ENCODE peak calls at places on chromosomes 6 and 20, in six cellular contexts. One of them, this sample, is unnamed.
A peak's percentile ranks its signal among the peaks of the same experiment; 100 is the strongest.

GRCh38 chr6:3616565-3617176 is 134.8 kb downstream of the PXDC1 start:
- DNase-seq in GM23248: no peak
- DNase-seq in RWPE2: no peak
- DNase-seq in heart right ventricle: no peak
- DNase-seq in AG04450: no peak
- DNase-seq in Peyer's patch: no peak
- DNase-seq in this sample: no peak

GRCh38 chr6:50259903-50260302 is 210.2 kb upstream of the DEFB112 start:
- DNase-seq in AG04450: no peak
- DNase-seq in heart right ventricle: no peak
- DNase-seq in Peyer's patch: no peak
- DNase-seq in RWPE2: no peak
- DNase-seq in GM23248: no peak
- DNase-seq in this sample: no peak

GRCh38 chr6:118649918-118650499 is 1.4 kb downstream of the CEP85L start:
- DNase-seq in Peyer's patch: no peak
- DNase-seq in RWPE2: no peak
- DNase-seq in heart right ventricle: no peak
- DNase-seq in GM23248: peak; percentile 8
- DNase-seq in AG04450: no peak
- DNase-seq in this sample: no peak

GRCh38 chr20:45405566-45406259 is 2.4 kb upstream of the DBNDD2 start:
- DNase-seq in GM23248: peak; percentile 56
- DNase-seq in heart right ventricle: peak; percentile 34
- DNase-seq in AG04450: no peak
- DNase-seq in RWPE2: peak; percentile 83
- DNase-seq in Peyer's patch: peak; percentile 58
- DNase-seq in this sample: no peak

GRCh38 chr6:66896415-66896814 is 1189.4 kb upstream of the EYS start:
- DNase-seq in AG04450: no peak
- DNase-seq in heart right ventricle: no peak
- DNase-seq in GM23248: no peak
- DNase-seq in RWPE2: peak; percentile 74
- DNase-seq in Peyer's patch: no peak
- DNase-seq in this sample: no peak

GRCh38 chr6:161242113-161242512 is 31.7 kb downstream of the AGPAT4 start:
- DNase-seq in heart right ventricle: no peak
- DNase-seq in Peyer's patch: no peak
- DNase-seq in GM23248: no peak
- DNase-seq in AG04450: no peak
- DNase-seq in RWPE2: no peak
- DNase-seq in this sample: no peak

GRCh38 chr6:17836298-17836697 is 129.6 kb upstream of the NUP153 start:
- DNase-seq in GM23248: no peak
- DNase-seq in heart right ventricle: no peak
- DNase-seq in AG04450: no peak
- DNase-seq in RWPE2: no peak
- DNase-seq in Peyer's patch: no peak
- DNase-seq in this sample: no peak

GRCh38 chr20:49054032-49054643 is 8.0 kb downstream of the CSE1L start:
- DNase-seq in RWPE2: no peak
- DNase-seq in heart right ventricle: no peak
- DNase-seq in GM23248: no peak
- DNase-seq in Peyer's patch: no peak
- DNase-seq in AG04450: no peak
- DNase-seq in this sample: no peak

GRCh38 chr6:30998785-30999184 is 11.5 kb upstream of the MUC22 start:
- DNase-seq in AG04450: no peak
- DNase-seq in RWPE2: no peak
- DNase-seq in Peyer's patch: no peak
- DNase-seq in heart right ventricle: no peak
- DNase-seq in GM23248: peak; percentile 24
- DNase-seq in this sample: no peak

GRCh38 chr6:157488635-157489226 is 107.7 kb downstream of the ZDHHC14 start:
- DNase-seq in heart right ventricle: no peak
- DNase-seq in GM23248: no peak
- DNase-seq in Peyer's patch: no peak
- DNase-seq in RWPE2: no peak
- DNase-seq in AG04450: no peak
- DNase-seq in this sample: no peak

GRCh38 chr6:130670142-130670541 is 157.1 kb upstream of the SMLR1 start:
- DNase-seq in Peyer's patch: no peak
- DNase-seq in heart right ventricle: no peak
- DNase-seq in RWPE2: no peak
- DNase-seq in AG04450: no peak
- DNase-seq in GM23248: no peak
- DNase-seq in this sample: no peak

GRCh38 chr20:51185861-51186260 is 163.0 kb upstream of the KCNG1 start:
- DNase-seq in heart right ventricle: no peak
- DNase-seq in RWPE2: peak; percentile 55
- DNase-seq in GM23248: no peak
- DNase-seq in AG04450: no peak
- DNase-seq in Peyer's patch: no peak
- DNase-seq in this sample: no peak

GRCh38 chr6:150717419-150717818 is 117.7 kb downstream of the PLEKHG1 start:
- DNase-seq in Peyer's patch: no peak
- DNase-seq in AG04450: no peak
- DNase-seq in heart right ventricle: no peak
- DNase-seq in RWPE2: no peak
- DNase-seq in GM23248: no peak
- DNase-seq in this sample: no peak

GRCh38 chr6:133435065-133435728 is 194.0 kb downstream of the EYA4 start:
- DNase-seq in GM23248: no peak
- DNase-seq in RWPE2: no peak
- DNase-seq in Peyer's patch: no peak
- DNase-seq in AG04450: no peak
- DNase-seq in heart right ventricle: peak; percentile 23
- DNase-seq in this sample: no peak

GRCh38 chr6:14422917-14423316 is 305.3 kb downstream of the CD83 start:
- DNase-seq in heart right ventricle: peak; percentile 15
- DNase-seq in Peyer's patch: no peak
- DNase-seq in AG04450: no peak
- DNase-seq in RWPE2: no peak
- DNase-seq in GM23248: no peak
- DNase-seq in this sample: no peak

GRCh38 chr6:14312497-14312896 is 194.9 kb downstream of the CD83 start:
- DNase-seq in GM23248: no peak
- DNase-seq in AG04450: no peak
- DNase-seq in Peyer's patch: no peak
- DNase-seq in heart right ventricle: no peak
- DNase-seq in RWPE2: no peak
- DNase-seq in this sample: no peak

GRCh38 chr6:81859884-81860283 is 107.4 kb upstream of the TENT5A start:
- DNase-seq in Peyer's patch: no peak
- DNase-seq in GM23248: no peak
- DNase-seq in heart right ventricle: peak; percentile 43
- DNase-seq in RWPE2: no peak
- DNase-seq in AG04450: no peak
- DNase-seq in this sample: no peak

GRCh38 chr6:70651326-70651905 is 16.3 kb upstream of the SMAP1 start:
- DNase-seq in RWPE2: no peak
- DNase-seq in heart right ventricle: no peak
- DNase-seq in GM23248: no peak
- DNase-seq in Peyer's patch: peak; percentile 74
- DNase-seq in AG04450: no peak
- DNase-seq in this sample: no peak

GRCh38 chr6:136225496-136225895 is 24.6 kb downstream of the MTFR2 start:
- DNase-seq in RWPE2: no peak
- DNase-seq in AG04450: no peak
- DNase-seq in GM23248: peak; percentile 33
- DNase-seq in Peyer's patch: no peak
- DNase-seq in heart right ventricle: no peak
- DNase-seq in this sample: no peak

GRCh38 chr20:48621256-48622078 is 206.3 kb downstream of the PREX1 start:
- DNase-seq in heart right ventricle: no peak
- DNase-seq in Peyer's patch: no peak
- DNase-seq in AG04450: no peak
- DNase-seq in GM23248: peak; percentile 68
- DNase-seq in RWPE2: no peak
- DNase-seq in this sample: no peak

GRCh38 chr6:51490101-51490500 is 597.3 kb downstream of the PKHD1 start:
- DNase-seq in GM23248: no peak
- DNase-seq in heart right ventricle: no peak
- DNase-seq in AG04450: no peak
- DNase-seq in RWPE2: no peak
- DNase-seq in Peyer's patch: no peak
- DNase-seq in this sample: no peak

GRCh38 chr20:18727032-18727508 is 86.5 kb upstream of the SCP2D1 start:
- DNase-seq in Peyer's patch: no peak
- DNase-seq in heart right ventricle: no peak
- DNase-seq in AG04450: no peak
- DNase-seq in RWPE2: no peak
- DNase-seq in GM23248: no peak
- DNase-seq in this sample: no peak

GRCh38 chr6:114253431-114253830 is 89.4 kb downstream of the HS3ST5 start:
- DNase-seq in heart right ventricle: no peak
- DNase-seq in RWPE2: no peak
- DNase-seq in GM23248: no peak
- DNase-seq in AG04450: no peak
- DNase-seq in Peyer's patch: no peak
- DNase-seq in this sample: no peak

GRCh38 chr6:85498596-85499258 is 48.8 kb downstream of the NT5E start:
- DNase-seq in AG04450: no peak
- DNase-seq in RWPE2: no peak
- DNase-seq in GM23248: peak; percentile 13
- DNase-seq in Peyer's patch: no peak
- DNase-seq in heart right ventricle: no peak
- DNase-seq in this sample: no peak

GRCh38 chr20:37525810-37526209 is 1.9 kb downstream of the BLCAP start:
- DNase-seq in heart right ventricle: no peak
- DNase-seq in RWPE2: peak; percentile 21
- DNase-seq in Peyer's patch: peak; percentile 37
- DNase-seq in GM23248: peak; percentile 9
- DNase-seq in AG04450: no peak
- DNase-seq in this sample: no peak
- H3K4me3 ChIP-seq in heart right ventricle: peak overlapping the region; percentile 96
- H3K4me3 ChIP-seq in RWPE2: peak overlapping the region; percentile 90
- H3K4me3 ChIP-seq in Peyer's patch: no peak overlapping the region
- H3K4me3 ChIP-seq in GM23248: peak overlapping the region; percentile 87
- H3K4me3 ChIP-seq in AG04450: peak overlapping the region; percentile 97
- H3K4me3 ChIP-seq in this sample: peak overlapping the region; percentile 94

GRCh38 chr6:12963566-12963965 is 247.0 kb downstream of the PHACTR1 start:
- DNase-seq in Peyer's patch: no peak
- DNase-seq in GM23248: no peak
- DNase-seq in AG04450: no peak
- DNase-seq in RWPE2: no peak
- DNase-seq in heart right ventricle: peak; percentile 30
- DNase-seq in this sample: no peak
- H3K27ac ChIP-seq in Peyer's patch: no peak overlapping the region
- H3K27ac ChIP-seq in GM23248: no peak overlapping the region
- H3K27ac ChIP-seq in AG04450: no peak overlapping the region
- H3K27ac ChIP-seq in RWPE2: no peak overlapping the region
- H3K27ac ChIP-seq in heart right ventricle: peak overlapping the region; percentile 78
- H3K27ac ChIP-seq in this sample: no peak overlapping the region

GRCh38 chr20:20711413-20711812 is 1.0 kb downstream of the RALGAPA2 start:
- DNase-seq in Peyer's patch: peak; percentile 58
- DNase-seq in heart right ventricle: no peak
- DNase-seq in AG04450: no peak
- DNase-seq in GM23248: no peak
- DNase-seq in RWPE2: no peak
- DNase-seq in this sample: no peak

GRCh38 chr20:20712004-20712473 is 405 bp downstream of the RALGAPA2 start:
- DNase-seq in AG04450: no peak
- DNase-seq in GM23248: peak; percentile 34
- DNase-seq in RWPE2: no peak
- DNase-seq in heart right ventricle: peak; percentile 29
- DNase-seq in Peyer's patch: peak; percentile 60
- DNase-seq in this sample: peak; percentile 39

GRCh38 chr20:20709858-20710257 is 2.6 kb downstream of the RALGAPA2 start:
- DNase-seq in RWPE2: no peak
- DNase-seq in Peyer's patch: no peak
- DNase-seq in heart right ventricle: no peak
- DNase-seq in AG04450: no peak
- DNase-seq in GM23248: no peak
- DNase-seq in this sample: no peak

GRCh38 chr20:20710443-20710842 is 2.0 kb downstream of the RALGAPA2 start:
- DNase-seq in RWPE2: no peak
- DNase-seq in GM23248: no peak
- DNase-seq in AG04450: no peak
- DNase-seq in Peyer's patch: no peak
- DNase-seq in heart right ventricle: no peak
- DNase-seq in this sample: no peak

GRCh38 chr20:20710847-20711315 is 1.6 kb downstream of the RALGAPA2 start:
- DNase-seq in GM23248: no peak
- DNase-seq in RWPE2: no peak
- DNase-seq in Peyer's patch: peak; percentile 77
- DNase-seq in heart right ventricle: no peak
- DNase-seq in AG04450: no peak
- DNase-seq in this sample: no peak
- H3K4me3 ChIP-seq in GM23248: no peak overlapping the region
- H3K4me3 ChIP-seq in RWPE2: no peak overlapping the region
- H3K4me3 ChIP-seq in Peyer's patch: peak overlapping the region; percentile 94
- H3K4me3 ChIP-seq in heart right ventricle: peak overlapping the region; percentile 94
- H3K4me3 ChIP-seq in AG04450: no peak overlapping the region
- H3K4me3 ChIP-seq in this sample: peak overlapping the region; percentile 93

GRCh38 chr6:7140631-7141366 is 33.0 kb downstream of the RREB1 start:
- DNase-seq in AG04450: no peak
- DNase-seq in heart right ventricle: peak; percentile 89
- DNase-seq in GM23248: peak; percentile 94
- DNase-seq in RWPE2: peak; percentile 80
- DNase-seq in Peyer's patch: peak; percentile 93
- DNase-seq in this sample: peak; percentile 81
- H3K27ac ChIP-seq in AG04450: peak overlapping the region; percentile 66
- H3K27ac ChIP-seq in heart right ventricle: peak overlapping the region; percentile 95
- H3K27ac ChIP-seq in GM23248: peak overlapping the region; percentile 91
- H3K27ac ChIP-seq in RWPE2: peak overlapping the region; percentile 76
- H3K27ac ChIP-seq in Peyer's patch: peak overlapping the region; percentile 88
- H3K27ac ChIP-seq in this sample: peak overlapping the region; percentile 90

GRCh38 chr20:59181936-59182335 is 18.3 kb downstream of the ZNF831 start:
- DNase-seq in RWPE2: no peak
- DNase-seq in AG04450: no peak
- DNase-seq in GM23248: no peak
- DNase-seq in Peyer's patch: no peak
- DNase-seq in heart right ventricle: no peak
- DNase-seq in this sample: no peak
- H3K4me3 ChIP-seq in RWPE2: no peak overlapping the region
- H3K4me3 ChIP-seq in AG04450: no peak overlapping the region
- H3K4me3 ChIP-seq in GM23248: no peak overlapping the region
- H3K4me3 ChIP-seq in Peyer's patch: no peak overlapping the region
- H3K4me3 ChIP-seq in heart right ventricle: no peak overlapping the region
- H3K4me3 ChIP-seq in this sample: no peak overlapping the region

GRCh38 chr20:33664762-33665144 is 2.0 kb upstream of the ACTL10 start:
- DNase-seq in GM23248: peak; percentile 45
- DNase-seq in Peyer's patch: no peak
- DNase-seq in heart right ventricle: no peak
- DNase-seq in AG04450: no peak
- DNase-seq in RWPE2: peak; percentile 82
- DNase-seq in this sample: no peak
- H3K27ac ChIP-seq in GM23248: peak overlapping the region; percentile 72
- H3K27ac ChIP-seq in Peyer's patch: no peak overlapping the region
- H3K27ac ChIP-seq in heart right ventricle: no peak overlapping the region
- H3K27ac ChIP-seq in AG04450: no peak overlapping the region
- H3K27ac ChIP-seq in RWPE2: no peak overlapping the region
- H3K27ac ChIP-seq in this sample: no peak overlapping the region

GRCh38 chr6:25137497-25137896 is 141.7 kb upstream of the CARMIL1 start:
- DNase-seq in heart right ventricle: no peak
- DNase-seq in RWPE2: no peak
- DNase-seq in Peyer's patch: no peak
- DNase-seq in AG04450: no peak
- DNase-seq in GM23248: peak; percentile 62
- DNase-seq in this sample: no peak
- H3K4me3 ChIP-seq in heart right ventricle: peak overlapping the region; percentile 44
- H3K4me3 ChIP-seq in RWPE2: no peak overlapping the region
- H3K4me3 ChIP-seq in Peyer's patch: peak overlapping the region; percentile 40
- H3K4me3 ChIP-seq in AG04450: no peak overlapping the region
- H3K4me3 ChIP-seq in GM23248: peak overlapping the region; percentile 81
- H3K4me3 ChIP-seq in this sample: peak overlapping the region; percentile 72

GRCh38 chr6:46735720-46736031 is 501 bp upstream of the PLA2G7 start:
- DNase-seq in heart right ventricle: no peak
- DNase-seq in Peyer's patch: no peak
- DNase-seq in RWPE2: no peak
- DNase-seq in GM23248: no peak
- DNase-seq in AG04450: no peak
- DNase-seq in this sample: no peak
- H3K27ac ChIP-seq in heart right ventricle: no peak overlapping the region
- H3K27ac ChIP-seq in Peyer's patch: no peak overlapping the region
- H3K27ac ChIP-seq in RWPE2: no peak overlapping the region
- H3K27ac ChIP-seq in GM23248: no peak overlapping the region
- H3K27ac ChIP-seq in AG04450: no peak overlapping the region
- H3K27ac ChIP-seq in this sample: no peak overlapping the region